ENCODE peak calls at places on chromosomes 7 and 10, in ten cellular contexts. One of them, this sample, is unnamed.

GRCh38 chr10:42973870-42974692 is 102.8 kb upstream of the RET start:
- DNase-seq in astrocyte of the spinal cord: no peak
- DNase-seq in transverse colon: peak
- DNase-seq in aorta: no peak
- DNase-seq in mucosa of descending colon: peak
- DNase-seq in HCT116: no peak
- DNase-seq in NB4: peak
- DNase-seq in fibroblast of lung: no peak
- DNase-seq in cardiac muscle cell: no peak
- DNase-seq in neural progenitor cell: no peak
- DNase-seq in this sample: no peak

GRCh38 chr7:107506683-107507339 is 37.0 kb downstream of the GPR22 start:
- DNase-seq in neural progenitor cell: no peak
- DNase-seq in HCT116: peak
- DNase-seq in mucosa of descending colon: peak
- DNase-seq in aorta: peak
- DNase-seq in astrocyte of the spinal cord: peak
- DNase-seq in cardiac muscle cell: no peak
- DNase-seq in NB4: peak
- DNase-seq in fibroblast of lung: peak
- DNase-seq in transverse colon: peak
- DNase-seq in this sample: peak

GRCh38 chr7:154577141-154577540 is 425.8 kb downstream of the PAXIP1 start:
- DNase-seq in HCT116: no peak
- DNase-seq in transverse colon: no peak
- DNase-seq in fibroblast of lung: no peak
- DNase-seq in aorta: no peak
- DNase-seq in NB4: no peak
- DNase-seq in neural progenitor cell: no peak
- DNase-seq in astrocyte of the spinal cord: no peak
- DNase-seq in mucosa of descending colon: no peak
- DNase-seq in cardiac muscle cell: no peak
- DNase-seq in this sample: no peak

GRCh38 chr10:8037941-8038894 is 16.3 kb upstream of the GATA3 start:
- DNase-seq in mucosa of descending colon: no peak
- DNase-seq in astrocyte of the spinal cord: no peak
- DNase-seq in transverse colon: no peak
- DNase-seq in aorta: no peak
- DNase-seq in neural progenitor cell: peak
- DNase-seq in NB4: no peak
- DNase-seq in HCT116: no peak
- DNase-seq in cardiac muscle cell: no peak
- DNase-seq in fibroblast of lung: no peak
- DNase-seq in this sample: no peak

GRCh38 chr7:133727476-133728214 is 399.5 kb upstream of the LRGUK start:
- DNase-seq in transverse colon: no peak
- DNase-seq in cardiac muscle cell: no peak
- DNase-seq in NB4: no peak
- DNase-seq in mucosa of descending colon: no peak
- DNase-seq in HCT116: no peak
- DNase-seq in astrocyte of the spinal cord: no peak
- DNase-seq in neural progenitor cell: no peak
- DNase-seq in fibroblast of lung: no peak
- DNase-seq in aorta: no peak
- DNase-seq in this sample: no peak

GRCh38 chr10:4127518-4128315 is 342.7 kb upstream of the KLF6 start:
- DNase-seq in astrocyte of the spinal cord: no peak
- DNase-seq in HCT116: no peak
- DNase-seq in transverse colon: peak
- DNase-seq in aorta: peak
- DNase-seq in fibroblast of lung: no peak
- DNase-seq in mucosa of descending colon: no peak
- DNase-seq in neural progenitor cell: no peak
- DNase-seq in cardiac muscle cell: no peak
- DNase-seq in NB4: peak
- DNase-seq in this sample: peak

GRCh38 chr7:25647007-25647406 is 418.7 kb upstream of the NPVF start:
- DNase-seq in mucosa of descending colon: no peak
- DNase-seq in aorta: no peak
- DNase-seq in HCT116: no peak
- DNase-seq in astrocyte of the spinal cord: no peak
- DNase-seq in transverse colon: no peak
- DNase-seq in neural progenitor cell: no peak
- DNase-seq in cardiac muscle cell: no peak
- DNase-seq in NB4: peak
- DNase-seq in fibroblast of lung: no peak
- DNase-seq in this sample: no peak

GRCh38 chr7:74405191-74405898 is 48.4 kb upstream of the GTF2IRD1 start:
- DNase-seq in NB4: peak
- DNase-seq in aorta: no peak
- DNase-seq in mucosa of descending colon: no peak
- DNase-seq in astrocyte of the spinal cord: no peak
- DNase-seq in fibroblast of lung: no peak
- DNase-seq in neural progenitor cell: peak
- DNase-seq in HCT116: no peak
- DNase-seq in cardiac muscle cell: peak
- DNase-seq in transverse colon: no peak
- DNase-seq in this sample: no peak

GRCh38 chr10:49187950-49188761 is at the start of gene TMEM273:
- DNase-seq in neural progenitor cell: peak
- DNase-seq in mucosa of descending colon: peak
- DNase-seq in cardiac muscle cell: no peak
- DNase-seq in aorta: peak
- DNase-seq in astrocyte of the spinal cord: peak
- DNase-seq in HCT116: no peak
- DNase-seq in NB4: peak
- DNase-seq in fibroblast of lung: peak
- DNase-seq in transverse colon: peak
- DNase-seq in this sample: no peak

GRCh38 chr10:49187044-49187484 is 1.1 kb downstream of the TMEM273 start:
- DNase-seq in transverse colon: no peak
- DNase-seq in mucosa of descending colon: no peak
- DNase-seq in fibroblast of lung: no peak
- DNase-seq in HCT116: no peak
- DNase-seq in NB4: no peak
- DNase-seq in aorta: no peak
- DNase-seq in astrocyte of the spinal cord: no peak
- DNase-seq in cardiac muscle cell: no peak
- DNase-seq in neural progenitor cell: no peak
- DNase-seq in this sample: no peak

GRCh38 chr10:49191349-49191748 is 3.2 kb upstream of the TMEM273 start:
- DNase-seq in astrocyte of the spinal cord: no peak
- DNase-seq in mucosa of descending colon: no peak
- DNase-seq in neural progenitor cell: no peak
- DNase-seq in fibroblast of lung: no peak
- DNase-seq in transverse colon: no peak
- DNase-seq in cardiac muscle cell: no peak
- DNase-seq in HCT116: no peak
- DNase-seq in aorta: no peak
- DNase-seq in NB4: no peak
- DNase-seq in this sample: no peak

GRCh38 chr10:49186613-49187012 is 1.6 kb downstream of the TMEM273 start:
- DNase-seq in neural progenitor cell: no peak
- DNase-seq in transverse colon: no peak
- DNase-seq in NB4: no peak
- DNase-seq in mucosa of descending colon: no peak
- DNase-seq in fibroblast of lung: no peak
- DNase-seq in cardiac muscle cell: no peak
- DNase-seq in astrocyte of the spinal cord: no peak
- DNase-seq in aorta: no peak
- DNase-seq in HCT116: no peak
- DNase-seq in this sample: no peak

DNA sequence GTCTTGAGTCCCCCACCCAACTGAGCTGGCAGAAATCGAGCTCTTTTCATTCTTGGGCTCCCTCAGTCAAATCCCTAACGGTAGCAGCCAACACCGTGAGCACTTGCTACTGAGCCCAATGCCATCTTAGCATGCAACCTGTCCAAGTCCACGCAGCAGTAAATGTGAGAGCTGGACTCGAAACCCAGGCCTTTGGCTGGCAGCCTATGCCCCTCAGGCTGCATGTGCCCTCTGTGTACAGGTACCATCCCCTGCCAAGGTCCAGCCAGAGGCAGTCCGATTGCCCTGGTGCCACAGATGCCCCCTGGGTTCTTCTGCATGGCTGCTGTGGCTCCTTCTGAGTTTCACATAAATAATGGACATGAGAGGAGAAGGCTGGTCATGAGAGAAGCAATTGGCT is 1.2 kb upstream of the TMEM273 start:
- DNase-seq in astrocyte of the spinal cord: no peak
- DNase-seq in mucosa of descending colon: no peak
- DNase-seq in neural progenitor cell: no peak
- DNase-seq in HCT116: no peak
- DNase-seq in transverse colon: no peak
- DNase-seq in cardiac muscle cell: no peak
- DNase-seq in aorta: no peak
- DNase-seq in fibroblast of lung: no peak
- DNase-seq in NB4: no peak
- DNase-seq in this sample: no peak
- H3K4me3 ChIP-seq in astrocyte of the spinal cord: no peak
- H3K4me3 ChIP-seq in mucosa of descending colon: no peak
- H3K4me3 ChIP-seq in neural progenitor cell: no peak
- H3K4me3 ChIP-seq in HCT116: no peak
- H3K4me3 ChIP-seq in transverse colon: no peak
- H3K4me3 ChIP-seq in cardiac muscle cell: no peak
- H3K4me3 ChIP-seq in aorta: no peak
- H3K4me3 ChIP-seq in fibroblast of lung: no peak
- H3K4me3 ChIP-seq in NB4: no peak
- H3K4me3 ChIP-seq in this sample: no peak

GRCh38 chr10:44978213-44978569 is 418 bp downstream of the DEPP1 start:
- DNase-seq in neural progenitor cell: no peak
- DNase-seq in cardiac muscle cell: no peak
- DNase-seq in aorta: no peak
- DNase-seq in mucosa of descending colon: no peak
- DNase-seq in NB4: no peak
- DNase-seq in transverse colon: peak
- DNase-seq in HCT116: no peak
- DNase-seq in fibroblast of lung: no peak
- DNase-seq in astrocyte of the spinal cord: no peak
- DNase-seq in this sample: no peak
- H3K4me3 ChIP-seq in neural progenitor cell: no peak
- H3K4me3 ChIP-seq in cardiac muscle cell: peak
- H3K4me3 ChIP-seq in aorta: peak
- H3K4me3 ChIP-seq in mucosa of descending colon: peak
- H3K4me3 ChIP-seq in NB4: no peak
- H3K4me3 ChIP-seq in transverse colon: peak
- H3K4me3 ChIP-seq in HCT116: peak
- H3K4me3 ChIP-seq in fibroblast of lung: peak
- H3K4me3 ChIP-seq in astrocyte of the spinal cord: peak
- H3K4me3 ChIP-seq in this sample: peak

GRCh38 chr10:125004571-125005311 is 62.8 kb downstream of the ZRANB1 start:
- DNase-seq in HCT116: no peak
- DNase-seq in mucosa of descending colon: peak
- DNase-seq in neural progenitor cell: no peak
- DNase-seq in fibroblast of lung: no peak
- DNase-seq in astrocyte of the spinal cord: no peak
- DNase-seq in transverse colon: peak
- DNase-seq in NB4: no peak
- DNase-seq in cardiac muscle cell: no peak
- DNase-seq in aorta: peak
- DNase-seq in this sample: no peak

GRCh38 chr10:125003146-125003900 is 61.4 kb downstream of the ZRANB1 start:
- DNase-seq in NB4: no peak
- DNase-seq in fibroblast of lung: no peak
- DNase-seq in aorta: peak
- DNase-seq in astrocyte of the spinal cord: no peak
- DNase-seq in transverse colon: no peak
- DNase-seq in neural progenitor cell: no peak
- DNase-seq in HCT116: no peak
- DNase-seq in mucosa of descending colon: peak
- DNase-seq in cardiac muscle cell: no peak
- DNase-seq in this sample: no peak

GRCh38 chr10:125005312-125006187 is 63.6 kb downstream of the ZRANB1 start:
- DNase-seq in astrocyte of the spinal cord: no peak
- DNase-seq in cardiac muscle cell: no peak
- DNase-seq in aorta: peak
- DNase-seq in mucosa of descending colon: no peak
- DNase-seq in NB4: no peak
- DNase-seq in transverse colon: peak
- DNase-seq in HCT116: no peak
- DNase-seq in neural progenitor cell: no peak
- DNase-seq in fibroblast of lung: no peak
- DNase-seq in this sample: no peak

GRCh38 chr10:125002423-125003145 is 60.7 kb downstream of the ZRANB1 start:
- DNase-seq in NB4: no peak
- DNase-seq in fibroblast of lung: no peak
- DNase-seq in transverse colon: no peak
- DNase-seq in aorta: peak
- DNase-seq in cardiac muscle cell: no peak
- DNase-seq in mucosa of descending colon: peak
- DNase-seq in neural progenitor cell: no peak
- DNase-seq in astrocyte of the spinal cord: no peak
- DNase-seq in HCT116: no peak
- DNase-seq in this sample: no peak

GRCh38 chr10:125003901-125004467 is 62.1 kb downstream of the ZRANB1 start:
- DNase-seq in astrocyte of the spinal cord: no peak
- DNase-seq in mucosa of descending colon: no peak
- DNase-seq in NB4: no peak
- DNase-seq in fibroblast of lung: no peak
- DNase-seq in neural progenitor cell: no peak
- DNase-seq in cardiac muscle cell: no peak
- DNase-seq in transverse colon: no peak
- DNase-seq in HCT116: no peak
- DNase-seq in aorta: no peak
- DNase-seq in this sample: no peak
- H3K4me3 ChIP-seq in astrocyte of the spinal cord: no peak
- H3K4me3 ChIP-seq in mucosa of descending colon: no peak
- H3K4me3 ChIP-seq in NB4: no peak
- H3K4me3 ChIP-seq in fibroblast of lung: no peak
- H3K4me3 ChIP-seq in neural progenitor cell: no peak
- H3K4me3 ChIP-seq in cardiac muscle cell: no peak
- H3K4me3 ChIP-seq in transverse colon: no peak
- H3K4me3 ChIP-seq in HCT116: no peak
- H3K4me3 ChIP-seq in aorta: no peak
- H3K4me3 ChIP-seq in this sample: no peak

GRCh38 chr7:112108984-112109383 is 97.2 kb downstream of the DOCK4 start:
- DNase-seq in transverse colon: no peak
- DNase-seq in HCT116: no peak
- DNase-seq in mucosa of descending colon: no peak
- DNase-seq in astrocyte of the spinal cord: no peak
- DNase-seq in cardiac muscle cell: no peak
- DNase-seq in NB4: no peak
- DNase-seq in aorta: no peak
- DNase-seq in neural progenitor cell: no peak
- DNase-seq in fibroblast of lung: no peak
- DNase-seq in this sample: no peak

GRCh38 chr7:112110175-112110574 is 96.0 kb downstream of the DOCK4 start:
- DNase-seq in mucosa of descending colon: no peak
- DNase-seq in neural progenitor cell: no peak
- DNase-seq in cardiac muscle cell: no peak
- DNase-seq in transverse colon: no peak
- DNase-seq in aorta: no peak
- DNase-seq in NB4: no peak
- DNase-seq in HCT116: no peak
- DNase-seq in fibroblast of lung: no peak
- DNase-seq in astrocyte of the spinal cord: no peak
- DNase-seq in this sample: no peak

GRCh38 chr7:112116894-112117293 is 89.3 kb downstream of the DOCK4 start:
- DNase-seq in neural progenitor cell: no peak
- DNase-seq in mucosa of descending colon: no peak
- DNase-seq in fibroblast of lung: no peak
- DNase-seq in HCT116: no peak
- DNase-seq in NB4: no peak
- DNase-seq in aorta: no peak
- DNase-seq in astrocyte of the spinal cord: no peak
- DNase-seq in cardiac muscle cell: no peak
- DNase-seq in transverse colon: no peak
- DNase-seq in this sample: peak

GRCh38 chr7:112110651-112111050 is 95.5 kb downstream of the DOCK4 start:
- DNase-seq in NB4: no peak
- DNase-seq in cardiac muscle cell: no peak
- DNase-seq in HCT116: no peak
- DNase-seq in transverse colon: no peak
- DNase-seq in aorta: no peak
- DNase-seq in fibroblast of lung: no peak
- DNase-seq in astrocyte of the spinal cord: no peak
- DNase-seq in mucosa of descending colon: no peak
- DNase-seq in neural progenitor cell: no peak
- DNase-seq in this sample: no peak

GRCh38 chr7:112112822-112113255 is 93.4 kb downstream of the DOCK4 start:
- DNase-seq in aorta: peak
- DNase-seq in transverse colon: no peak
- DNase-seq in cardiac muscle cell: no peak
- DNase-seq in neural progenitor cell: no peak
- DNase-seq in fibroblast of lung: peak
- DNase-seq in mucosa of descending colon: no peak
- DNase-seq in astrocyte of the spinal cord: peak
- DNase-seq in NB4: peak
- DNase-seq in HCT116: no peak
- DNase-seq in this sample: no peak
- H3K4me3 ChIP-seq in aorta: no peak
- H3K4me3 ChIP-seq in transverse colon: no peak
- H3K4me3 ChIP-seq in cardiac muscle cell: no peak
- H3K4me3 ChIP-seq in neural progenitor cell: no peak
- H3K4me3 ChIP-seq in fibroblast of lung: no peak
- H3K4me3 ChIP-seq in mucosa of descending colon: no peak
- H3K4me3 ChIP-seq in astrocyte of the spinal cord: no peak
- H3K4me3 ChIP-seq in NB4: no peak
- H3K4me3 ChIP-seq in HCT116: no peak
- H3K4me3 ChIP-seq in this sample: no peak

This sample was measured in LNCaP clone FGC.